ENCODE peak calls at places on chromosomes 6 and 20, in four cellular contexts. Z is PC-9, X is Panc1, Y is IMR-90. G is an unnamed sample.

GRCh38 chr6:4449409-4449808 is 314.0 kb upstream of the ECI2 start:
- DNase-seq in Y (no peak), X (no peak), Z (no peak), G (no peak)

GRCh38 chr20:25277051-25277801 is 29.3 kb downstream of the PYGB start:
- DNase-seq in Z (no peak), X (no peak), Y (no peak), G (no peak)

GRCh38 chr6:131014080-131014776 is 48.8 kb downstream of the EPB41L2 start:
- DNase-seq in X (no peak), Y (no peak), Z (no peak), G (no peak)

GRCh38 chr6:131443514-131443913 is 129.5 kb upstream of the ARG1 start:
- DNase-seq in Z (no peak), Y (no peak), X (no peak), G (no peak)

GRCh38 chr6:119077643-119078448 is 618 bp downstream of the FAM184A start:
- DNase-seq in X (peak; percentile 18), Z (peak; percentile 29), Y (no peak), G (peak; percentile 49)

GRCh38 chr6:37982320-37982719 is 162.8 kb downstream of the ZFAND3 start:
- DNase-seq in X (no peak), Z (no peak), Y (no peak), G (no peak)

GRCh38 chr20:63212792-63213191 is 3.1 kb downstream of the YTHDF1 start:
- DNase-seq in X (no peak), Y (no peak), Z (no peak), G (peak; percentile 26)

GRCh38 chr6:158488065-158488464 is 71.8 kb upstream of the TMEM181 start:
- DNase-seq in X (peak; percentile 27), Y (peak; percentile 99), Z (peak; percentile 12), G (peak; percentile 81)

GRCh38 chr20:20461526-20461925 is 93.6 kb downstream of the INSM1 start:
- DNase-seq in Y (no peak), Z (no peak), X (no peak), G (no peak)

GRCh38 chr6:34414999-34415858 is 10.6 kb downstream of the RPS10 start:
- DNase-seq in Y (peak; percentile 65), Z (no peak), X (no peak), G (peak; percentile 45)
- H3K27ac ChIP-seq in Y (no peak overlapping the region), Z (no peak overlapping the region), X (no peak overlapping the region), G (no peak overlapping the region)

DNA sequence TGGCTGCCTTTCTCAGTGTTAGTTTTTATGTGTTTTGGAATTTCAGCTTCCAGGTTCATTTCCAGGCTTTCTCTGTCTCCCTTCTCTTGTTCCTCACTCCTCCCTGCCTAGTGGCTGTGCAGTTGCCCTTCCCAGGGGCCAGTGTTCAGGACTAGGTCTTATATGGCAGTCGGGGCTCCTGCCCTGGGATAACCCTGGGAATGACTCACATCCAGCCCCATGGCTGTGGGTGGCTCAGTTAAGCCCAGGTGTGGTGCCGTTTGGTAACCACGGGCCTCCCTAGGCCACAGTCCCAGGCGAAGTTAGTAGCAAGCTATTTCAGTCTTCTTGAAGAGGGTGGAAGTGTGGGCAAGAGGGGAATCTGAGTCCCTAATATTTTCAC is 57.4 kb upstream of the DDR1 start:
- DNase-seq in X (no peak), Y (no peak), Z (peak; percentile 59), G (peak; percentile 63)
- H3K4me1 ChIP-seq in X (peaks cover 41% of the 10 kb centered on the region), Y (peaks cover 22% of the 10 kb centered on the region), Z (peaks cover 45% of the 10 kb centered on the region), G (peaks cover 37% of the 10 kb centered on the region)

DNA sequence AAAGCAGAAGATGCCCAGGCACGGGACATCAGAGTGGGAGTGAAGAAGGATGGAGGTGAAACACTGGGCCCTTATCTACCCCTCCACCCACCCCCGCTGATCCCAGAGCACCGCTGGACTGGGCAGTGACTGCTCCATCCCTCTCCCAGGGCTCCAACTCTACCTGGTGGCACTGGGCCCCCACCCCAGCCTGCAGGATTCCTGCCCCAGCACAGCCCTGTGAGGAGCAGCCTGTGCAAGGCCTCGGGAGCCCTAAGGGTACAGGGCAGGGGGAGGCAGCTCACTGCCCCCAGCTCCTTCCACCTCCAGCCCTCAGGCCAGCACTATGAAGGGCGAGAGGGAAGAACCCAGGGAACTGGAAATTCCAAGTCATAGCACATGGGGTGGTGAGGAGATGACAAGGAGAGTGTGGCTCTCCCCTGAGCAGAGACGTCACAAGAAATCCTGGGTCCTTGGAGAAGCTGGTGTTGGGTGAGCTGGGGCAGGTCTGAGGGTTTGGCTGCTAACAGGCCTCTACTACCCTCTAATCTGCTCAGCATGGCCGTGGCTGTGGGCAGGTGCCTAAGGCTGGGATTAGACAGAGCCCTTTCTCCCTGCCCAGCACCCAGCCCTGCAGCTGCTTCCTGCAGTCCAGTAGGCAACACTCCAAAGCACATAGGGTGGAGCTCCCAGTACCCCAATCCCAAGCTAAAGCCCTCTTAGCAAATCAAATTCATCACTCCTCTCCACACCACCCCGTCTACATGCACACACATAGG is 3.5 kb downstream of the CST3 start:
- DNase-seq in Y (no peak), X (no peak), Z (no peak), G (no peak)
- H3K27ac ChIP-seq in Y (no peak overlapping the region), X (no peak overlapping the region), Z (no peak overlapping the region), G (no peak overlapping the region)

GRCh38 chr6:111829581-111829980 is 43.7 kb downstream of the FYN start:
- DNase-seq in Z (no peak), X (no peak), Y (no peak), G (no peak)

GRCh38 chr6:111825439-111825838 is 47.8 kb downstream of the FYN start:
- DNase-seq in X (no peak), Y (no peak), Z (no peak), G (no peak)

GRCh38 chr6:111830003-111830402 is 43.2 kb downstream of the FYN start:
- DNase-seq in Z (no peak), X (no peak), Y (no peak), G (no peak)

GRCh38 chr6:111831408-111831807 is 41.8 kb downstream of the FYN start:
- DNase-seq in X (no peak), Z (no peak), Y (no peak), G (no peak)

DNA sequence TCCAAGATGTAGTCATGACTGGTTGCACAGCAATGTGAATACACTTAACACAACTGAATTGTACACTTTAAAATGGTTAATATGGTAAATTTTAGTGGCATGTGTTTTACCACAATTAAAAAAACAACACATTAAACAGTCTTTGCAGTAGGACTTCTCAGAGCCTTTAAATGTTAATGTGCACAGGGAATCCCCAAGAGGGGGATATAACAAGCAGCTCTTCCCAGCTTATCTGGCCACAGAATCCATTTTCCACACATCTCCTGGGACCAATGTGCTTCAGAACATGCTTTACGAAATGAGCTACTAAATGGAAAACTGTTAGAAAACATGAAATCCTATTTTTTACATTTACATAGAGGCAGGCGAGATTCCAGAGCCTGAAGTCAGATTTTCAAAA is 44.5 kb downstream of the FYN start:
- DNase-seq in Z (no peak), Y (no peak), X (no peak), G (no peak)
- H3K4me1 ChIP-seq in Z (peaks cover 21% of the 10 kb centered on the region), Y (peaks cover 12% of the 10 kb centered on the region), X (no peaks in the 10 kb centered on the region), G (peaks cover 15% of the 10 kb centered on the region)

GRCh38 chr6:124661231-124661630 is 301.0 kb upstream of the RNF217 start:
- DNase-seq in Z (no peak), X (no peak), Y (no peak), G (no peak)
- H3K27ac ChIP-seq in Z (no peak overlapping the region), X (peak overlapping the region; percentile 64), Y (no peak overlapping the region), G (no peak overlapping the region)

GRCh38 chr6:132490024-132490423 is 22.9 kb downstream of the STX7 start:
- DNase-seq in Y (no peak), Z (no peak), X (no peak), G (no peak)

GRCh38 chr6:132491881-132492280 is 21.0 kb downstream of the STX7 start:
- DNase-seq in X (no peak), Y (no peak), Z (no peak), G (no peak)

GRCh38 chr6:132489376-132489775 is 23.5 kb downstream of the STX7 start:
- DNase-seq in Z (no peak), Y (no peak), X (no peak), G (no peak)

GRCh38 chr6:132490478-132491204 is 22.3 kb downstream of the STX7 start:
- DNase-seq in Z (no peak), Y (no peak), X (no peak), G (no peak)

DNA sequence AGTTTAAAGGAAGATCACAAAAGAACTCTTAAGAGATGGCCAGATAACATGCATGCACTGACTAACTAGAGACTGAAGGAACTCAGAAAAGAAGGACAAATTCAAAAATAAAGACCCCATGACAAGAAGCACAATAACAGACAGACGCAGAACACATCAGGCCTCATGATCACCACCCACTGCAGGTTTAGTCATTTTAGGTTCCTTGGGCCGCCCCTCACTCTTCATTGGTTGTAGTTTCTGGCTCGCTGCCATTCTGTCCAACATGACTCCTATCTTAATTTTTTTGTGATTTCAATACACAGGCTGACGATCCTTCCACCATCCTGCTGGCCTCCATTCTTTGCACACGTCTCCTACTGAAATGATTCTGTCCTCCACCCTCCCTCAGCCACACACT is 21.6 kb downstream of the STX7 start:
- DNase-seq in Z (no peak), Y (peak; percentile 52), X (no peak), G (no peak)
- H3K4me1 ChIP-seq in Z (no peaks in the 10 kb centered on the region), Y (no peaks in the 10 kb centered on the region), X (no peaks in the 10 kb centered on the region), G (no peaks in the 10 kb centered on the region)

DNA sequence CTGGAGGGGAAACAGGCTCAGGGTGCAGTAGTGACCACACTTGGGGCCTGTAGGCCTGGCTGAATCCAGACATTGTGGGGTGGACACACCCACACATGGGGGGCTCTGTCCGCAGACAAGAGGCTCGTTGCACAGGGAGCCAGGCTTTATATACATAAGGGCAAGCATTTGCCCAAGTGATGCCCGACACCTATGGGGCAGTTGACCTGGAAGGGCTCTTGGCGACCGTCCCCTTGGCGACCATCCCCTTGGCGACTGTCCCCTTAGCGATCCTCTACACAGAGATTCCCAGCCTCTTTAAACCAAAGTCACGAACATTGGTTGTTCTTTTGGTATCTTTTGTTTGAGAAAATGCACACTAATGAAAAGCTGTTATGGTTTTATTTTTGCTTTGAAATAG is 2.7 kb downstream of the TOX2 start:
- DNase-seq in Y (no peak), X (no peak), Z (no peak), G (no peak)
- H3K27ac ChIP-seq in Y (no peak overlapping the region), X (peak overlapping the region; percentile 86), Z (peak overlapping the region; percentile 66), G (no peak overlapping the region)